ENCODE peak calls at places on chromosome 6, in seven cellular contexts. V, L, A, G, O, E and Q are unnamed samples.
A peak's percentile ranks its signal among the peaks of the same experiment; 100 is the strongest.

GRCh38 chr6:33193619-33194018 is 1.4 kb upstream of the COL11A2 start:
- DNase-seq in E (no peak), V (no peak), A (no peak), G (no peak), L (no peak), O (no peak), Q (no peak)

GRCh38 chr6:69861986-69862385 is 4.4 kb upstream of the COL19A1 start:
- DNase-seq in G (no peak), V (no peak), E (no peak), L (no peak), A (peak; percentile 70), O (no peak), Q (no peak)

GRCh38 chr6:46655803-46656202 is 3.0 kb downstream of the SLC25A27 start:
- DNase-seq in A (peak; percentile 23), G (no peak), E (no peak), L (no peak), V (no peak), O (no peak), Q (no peak)

GRCh38 chr6:21214738-21215448 is 378.7 kb upstream of the SOX4 start:
- DNase-seq in V (no peak), A (no peak), G (no peak), L (no peak), O (no peak), E (no peak), Q (no peak)

GRCh38 chr6:36751091-36751490 is 53.5 kb downstream of the RAB44 start:
- DNase-seq in G (peak; percentile 49), V (no peak), E (no peak), A (no peak), L (no peak), O (no peak), Q (no peak)

GRCh38 chr6:7008451-7008988 is 99.2 kb upstream of the RREB1 start:
- DNase-seq in G (no peak), E (no peak), V (no peak), L (no peak), A (no peak), O (no peak), Q (no peak)

GRCh38 chr6:143755301-143755744 is 77.6 kb downstream of the PHACTR2 start:
- DNase-seq in O (no peak), L (no peak), A (no peak), G (no peak), V (no peak), E (no peak), Q (no peak)

GRCh38 chr6:156866181-156866862 is 89.1 kb downstream of the ARID1B start:
- DNase-seq in V (no peak), E (peak; percentile 40), O (no peak), A (no peak), L (no peak), G (peak; percentile 64), Q (no peak)

GRCh38 chr6:34383171-34383631 is 9.3 kb downstream of the NUDT3 start:
- DNase-seq in L (no peak), E (no peak), V (no peak), A (no peak), O (no peak), G (peak; percentile 40), Q (no peak)